ENCODE peak calls at places on chromosome 9, in four cellular contexts. H is lower leg skin, P is Right ventricle myocardium superior, J is HAP-1. M is an unnamed sample.

GRCh38 chr9:123983047-123983446 is 28.5 kb upstream of the LHX2 start:
- DNase-seq in H (no peak), P (no peak), J (no peak), M (no peak)

GRCh38 chr9:99823392-99824377 is 2.0 kb downstream of the NR4A3 start:
- DNase-seq in H (peak), P (peak), J (peak), M (peak)

GRCh38 chr9:36008774-36009300 is 27.9 kb upstream of the RECK start:
- DNase-seq in H (peak), P (peak), J (peak), M (peak)

GRCh38 chr9:128296340-128297220 is 20.5 kb downstream of the SWI5 start:
- DNase-seq in H (no peak), P (no peak), J (no peak), M (no peak)

GRCh38 chr9:18821794-18822193 is 211.2 kb downstream of the SAXO1 start:
- DNase-seq in H (no peak), P (no peak), J (no peak), M (no peak)

GRCh38 chr9:104810421-104811339 is 46.8 kb downstream of the NIPSNAP3B start:
- DNase-seq in H (no peak), P (peak), J (no peak), M (no peak)

GRCh38 chr9:127976498-127976897 is 4.3 kb downstream of the EEIG1 start:
- DNase-seq in H (peak), P (peak), J (no peak), M (no peak)

GRCh38 chr9:81787747-81788632 is 98.6 kb upstream of the TLE1 start:
- DNase-seq in H (no peak), P (peak), J (no peak), M (peak)

GRCh38 chr9:124035001-124035650 is 23.6 kb downstream of the LHX2 start:
- DNase-seq in H (no peak), P (no peak), J (no peak), M (no peak)

GRCh38 chr9:121154782-121155181 is 46.9 kb downstream of the RAB14 start:
- DNase-seq in H (no peak), P (no peak), J (no peak), M (no peak)

GRCh38 chr9:109286981-109287380 is 33.9 kb downstream of the EPB41L4B start:
- DNase-seq in H (no peak), P (no peak), J (no peak), M (peak)

GRCh38 chr9:130451004-130451390 is 6.2 kb downstream of the ASS1 start:
- DNase-seq in H (no peak), P (no peak), J (no peak), M (peak)

GRCh38 chr9:84851935-84852585 is 182.5 kb downstream of the NTRK2 start:
- DNase-seq in H (no peak), P (no peak), J (peak), M (peak)

GRCh38 chr9:129495422-129496186 is 125.3 kb downstream of the C9orf50 start:
- DNase-seq in H (peak), P (peak), J (peak), M (peak)

GRCh38 chr9:135295556-135296300 is 183.9 kb upstream of the PPP1R26 start:
- DNase-seq in H (peak), P (no peak), J (no peak), M (no peak)

GRCh38 chr9:100088202-100088601 is 10.6 kb downstream of the ERP44 start:
- DNase-seq in H (no peak), P (no peak), J (no peak), M (no peak)

GRCh38 chr9:134556531-134557068 is 85.0 kb upstream of the COL5A1 start:
- DNase-seq in H (peak), P (peak), J (no peak), M (peak)

GRCh38 chr9:31243386-31243785 is 1141.1 kb upstream of the ACO1 start:
- DNase-seq in H (no peak), P (no peak), J (no peak), M (no peak)

GRCh38 chr9:112028242-112029221 is 131.9 kb downstream of the UGCG start:
- DNase-seq in H (no peak), P (no peak), J (no peak), M (no peak)

GRCh38 chr9:27675354-27675753 is 102.1 kb upstream of the C9orf72 start:
- DNase-seq in H (no peak), P (no peak), J (no peak), M (no peak)

GRCh38 chr9:95641591-95641990 is 124.8 kb upstream of the PTCH1 start:
- DNase-seq in H (no peak), P (no peak), J (peak), M (no peak)

GRCh38 chr9:121499427-121500164 is at the start of gene GGTA1:
- DNase-seq in H (peak), P (peak), J (peak), M (peak)

GRCh38 chr9:74281674-74282073 is 215.5 kb upstream of the RORB start:
- DNase-seq in H (no peak), P (no peak), J (peak), M (no peak)

GRCh38 chr9:17018001-17018491 is 116.8 kb upstream of the CNTLN start:
- DNase-seq in H (no peak), P (peak), J (no peak), M (peak)

GRCh38 chr9:5435912-5436311 is 1.8 kb downstream of the PLGRKT start:
- DNase-seq in H (no peak), P (no peak), J (no peak), M (no peak)

GRCh38 chr9:98142182-98142924 is 23.3 kb upstream of the TRIM14 start:
- DNase-seq in H (no peak), P (peak), J (peak), M (no peak)

GRCh38 chr9:121498150-121498486 is 1.5 kb downstream of the GGTA1 start:
- DNase-seq in H (peak), P (no peak), J (peak), M (no peak)

GRCh38 chr9:125269014-125269397 is 7.4 kb downstream of the GAPVD1 start:
- DNase-seq in H (no peak), P (no peak), J (no peak), M (no peak)

GRCh38 chr9:76987594-76988200 is 31.8 kb upstream of the FOXB2 start:
- DNase-seq in H (no peak), P (no peak), J (peak), M (no peak)

GRCh38 chr9:85610074-85610855 is 131.5 kb downstream of the AGTPBP1 start:
- DNase-seq in H (no peak), P (no peak), J (peak), M (no peak)

GRCh38 chr9:134593756-134594375 is 47.7 kb upstream of the COL5A1 start:
- DNase-seq in H (no peak), P (no peak), J (no peak), M (no peak)

GRCh38 chr9:100426532-100427365 is at the start of gene MSANTD3:
- DNase-seq in H (peak), P (peak), J (peak), M (peak)

GRCh38 chr9:86909388-86909787 is 37.9 kb downstream of the GAS1 start:
- DNase-seq in H (no peak), P (no peak), J (no peak), M (no peak)

M was measured in right cardiac atrium.